ENCODE peak calls at places on chromosomes 12 and 14, in four cellular contexts. Y is epithelial cell of esophagus, A is mesenteric fat pad, J is amniotic epithelial cell. M is an unnamed sample.

GRCh38 chr12:14547571-14547970 is 20.1 kb downstream of the PLBD1 start:
- DNase-seq in Y (no peak), A (no peak), J (no peak), M (no peak)

GRCh38 chr14:67186789-67187188 is 2.5 kb upstream of the GARIN2 start:
- DNase-seq in Y (no peak), A (no peak), J (peak), M (no peak)

GRCh38 chr14:102316746-102317563 is 2.6 kb upstream of the ZNF839 start:
- DNase-seq in Y (peak), A (peak), J (peak), M (peak)

GRCh38 chr14:99971929-99972747 is 93.1 kb upstream of the EVL start:
- DNase-seq in Y (no peak), A (no peak), J (no peak), M (no peak)

GRCh38 chr14:94328196-94328595 is 5.1 kb upstream of the SERPINA6 start:
- DNase-seq in Y (no peak), A (peak), J (no peak), M (peak)

GRCh38 chr14:22753586-22753985 is 12.9 kb upstream of the OXA1L start:
- DNase-seq in Y (no peak), A (no peak), J (no peak), M (no peak)

GRCh38 chr12:108879615-108880254 is at the start of gene DAO:
- DNase-seq in Y (no peak), A (no peak), J (no peak), M (no peak)

GRCh38 chr14:105018414-105018813 is 2.5 kb downstream of the CDCA4 start:
- DNase-seq in Y (no peak), A (no peak), J (no peak), M (no peak)

GRCh38 chr14:62133776-62134175 is 371.6 kb downstream of the SNAPC1 start:
- DNase-seq in Y (no peak), A (no peak), J (no peak), M (no peak)

GRCh38 chr12:108392284-108392683 is 53.2 kb upstream of the CMKLR1 start:
- DNase-seq in Y (no peak), A (no peak), J (no peak), M (no peak)

GRCh38 chr14:24150061-24150460 is 2.8 kb downstream of the RNF31 start:
- DNase-seq in Y (no peak), A (no peak), J (no peak), M (no peak)

GRCh38 chr14:86296173-86296572 is 766.2 kb downstream of the FLRT2 start:
- DNase-seq in Y (no peak), A (no peak), J (no peak), M (peak)

GRCh38 chr12:76340680-76341435 is 7.4 kb downstream of the BBS10 start:
- DNase-seq in Y (no peak), A (no peak), J (no peak), M (no peak)

GRCh38 chr12:124790650-124791400 is 72.8 kb downstream of the SCARB1 start:
- DNase-seq in Y (no peak), A (no peak), J (no peak), M (no peak)

GRCh38 chr12:93832126-93832525 is 155.0 kb downstream of the CRADD start:
- DNase-seq in Y (no peak), A (no peak), J (peak), M (no peak)

GRCh38 chr12:120686151-120686689 is 729 bp upstream of the MLEC start:
- DNase-seq in Y (peak), A (peak), J (peak), M (peak)

M was measured in kidney tubule cell.